ENCODE peak calls at places on chromosomes 13 and 19, in nine cellular contexts. K is lower lobe of right lung, Q is adipocyte, V is psoas muscle, R is cardiac muscle cell, Y is esophagus squamous epithelium, Z is colonic mucosa, O is Karpas-422, J is SJSA1. L is an unnamed sample.

GRCh38 chr13:98264877-98265276 is 87.8 kb upstream of the RNF113B start:
- DNase-seq in R (no peak), K (no peak), V (no peak), Q (no peak), J (no peak), Y (no peak), O (no peak), Z (no peak), L (no peak)

GRCh38 chr13:99355267-99356215 is 48.3 kb upstream of the GPR183 start:
- DNase-seq in K (no peak), Z (no peak), O (no peak), J (peak; percentile 77), V (peak; percentile 30), R (no peak), Y (no peak), Q (no peak), L (no peak)

GRCh38 chr13:43333176-43333575 is 309.8 kb downstream of the DNAJC15 start:
- DNase-seq in O (no peak), J (no peak), V (no peak), Y (no peak), K (no peak), Q (no peak), Z (no peak), R (no peak), L (no peak)

GRCh38 chr13:27170521-27171243 is 929 bp downstream of the USP12 start:
- DNase-seq in Q (peak; percentile 86), R (peak; percentile 79), V (peak; percentile 70), J (peak; percentile 44), Y (no peak), O (peak; percentile 53), K (peak; percentile 63), Z (peak; percentile 50), L (peak; percentile 70)

GRCh38 chr13:48493076-48493765 is 39.7 kb downstream of the RCBTB2 start:
- DNase-seq in V (no peak), Y (no peak), O (peak; percentile 92), J (no peak), Z (no peak), K (no peak), R (no peak), Q (no peak), L (no peak)

GRCh38 chr13:38308736-38309135 is 40.9 kb upstream of the UFM1 start:
- DNase-seq in K (no peak), J (no peak), Z (no peak), O (no peak), V (no peak), R (no peak), Q (peak; percentile 62), Y (no peak), L (no peak)

GRCh38 chr19:43624933-43625332 is 5.5 kb upstream of the ZNF428 start:
- DNase-seq in Y (peak; percentile 10), V (peak; percentile 68), Z (peak; percentile 85), R (peak; percentile 62), J (no peak), O (peak; percentile 97), Q (no peak), K (peak; percentile 82), L (peak; percentile 91)

GRCh38 chr19:43407416-43408005 is 7.2 kb upstream of the TEX101 start:
- DNase-seq in Q (no peak), V (no peak), Z (no peak), O (no peak), Y (no peak), R (no peak), J (no peak), K (no peak), L (no peak)

GRCh38 chr19:17259118-17259780 is 5.3 kb downstream of the USHBP1 start:
- DNase-seq in J (no peak), Q (no peak), Z (no peak), K (no peak), Y (no peak), V (no peak), R (no peak), O (no peak), L (no peak)

GRCh38 chr13:94588575-94588974 is 7.4 kb downstream of the TGDS start:
- DNase-seq in J (no peak), K (no peak), R (no peak), V (no peak), Z (no peak), Y (no peak), Q (no peak), O (no peak), L (no peak)

GRCh38 chr19:45406957-45407375 is 522 bp downstream of the POLR1G start:
- DNase-seq in Q (no peak), O (peak; percentile 66), Z (no peak), J (no peak), Y (no peak), K (no peak), V (no peak), R (no peak), L (no peak)

GRCh38 chr19:48498922-48499321 is 12.7 kb downstream of the LMTK3 start:
- DNase-seq in O (no peak), V (no peak), Z (no peak), J (no peak), Q (no peak), K (no peak), R (no peak), Y (no peak), L (no peak)
- H3K4me3 ChIP-seq in O (no peak overlapping the region), V (no peak overlapping the region), Z (no peak overlapping the region), J (no peak overlapping the region), Q (no peak overlapping the region), K (peak overlapping the region; percentile 3), R (no peak overlapping the region), Y (no peak overlapping the region), L (no peak overlapping the region)

GRCh38 chr13:32385369-32385768 is 42.6 kb downstream of the N4BP2L1 start:
- DNase-seq in V (no peak), K (no peak), O (no peak), Z (no peak), J (no peak), Q (no peak), Y (no peak), R (no peak), L (no peak)

GRCh38 chr13:32381539-32381938 is 46.4 kb downstream of the N4BP2L1 start:
- DNase-seq in O (peak; percentile 49), Q (peak; percentile 40), J (no peak), K (no peak), Z (no peak), Y (no peak), V (no peak), R (peak; percentile 49), L (no peak)

GRCh38 chr13:32384702-32385101 is 43.2 kb downstream of the N4BP2L1 start:
- DNase-seq in Z (no peak), R (no peak), O (no peak), Y (no peak), Q (no peak), K (no peak), J (no peak), V (no peak), L (no peak)

GRCh38 chr13:32383836-32384618 is 43.9 kb downstream of the N4BP2L1 start:
- DNase-seq in J (no peak), O (no peak), V (no peak), Y (no peak), K (no peak), Q (no peak), R (no peak), Z (no peak), L (no peak)
- H3K4me1 ChIP-seq in J (no peaks in the 10 kb centered on the region), O (no peaks in the 10 kb centered on the region), V (no peaks in the 10 kb centered on the region), Y (no peaks in the 10 kb centered on the region), K (no peaks in the 10 kb centered on the region), Q (no peaks in the 10 kb centered on the region), R (no peaks in the 10 kb centered on the region), Z (no peaks in the 10 kb centered on the region), L (no peaks in the 10 kb centered on the region)

GRCh38 chr19:39940221-39940833 is 5.9 kb upstream of the FCGBP start:
- DNase-seq in Y (no peak), K (no peak), Z (no peak), R (no peak), Q (no peak), V (no peak), O (no peak), J (no peak), L (no peak)

GRCh38 chr19:39937792-39938191 is 3.4 kb upstream of the FCGBP start:
- DNase-seq in K (no peak), Z (no peak), Q (no peak), O (no peak), V (no peak), Y (no peak), R (no peak), J (no peak), L (no peak)

GRCh38 chr19:39941151-39941550 is 6.7 kb upstream of the FCGBP start:
- DNase-seq in Y (no peak), J (no peak), V (no peak), K (no peak), Q (no peak), O (no peak), R (no peak), Z (no peak), L (no peak)

GRCh38 chr19:39943586-39943985 is 9.2 kb upstream of the FCGBP start:
- DNase-seq in Z (no peak), O (no peak), R (no peak), J (no peak), V (no peak), Q (no peak), Y (no peak), K (no peak), L (peak; percentile 65)

GRCh38 chr19:39941615-39942507 is 7.4 kb upstream of the FCGBP start:
- DNase-seq in O (peak; percentile 66), K (no peak), Y (no peak), Q (no peak), R (no peak), V (no peak), Z (no peak), J (no peak), L (no peak)
- H3K4me3 ChIP-seq in O (peak overlapping the region; percentile 13), K (peak overlapping the region; percentile 24), Y (no peak overlapping the region), Q (no peak overlapping the region), R (no peak overlapping the region), V (no peak overlapping the region), Z (no peak overlapping the region), J (no peak overlapping the region), L (no peak overlapping the region)

GRCh38 chr19:46863818-46864629 is 3.2 kb downstream of the ARHGAP35 start:
- DNase-seq in O (no peak), K (peak; percentile 70), V (no peak), Y (no peak), Z (no peak), J (peak; percentile 74), Q (peak; percentile 87), R (peak; percentile 36), L (peak; percentile 36)

GRCh38 chr19:46862974-46863632 is 2.3 kb downstream of the ARHGAP35 start:
- DNase-seq in R (peak; percentile 8), Y (no peak), O (peak; percentile 61), Z (no peak), V (no peak), J (no peak), Q (peak; percentile 38), K (no peak), L (no peak)

GRCh38 chr19:46861691-46862503 is 1.1 kb downstream of the ARHGAP35 start:
- DNase-seq in Y (no peak), K (no peak), Z (peak; percentile 53), O (peak; percentile 60), Q (peak; percentile 42), R (peak; percentile 63), J (no peak), V (peak; percentile 56), L (no peak)

GRCh38 chr19:46860846-46861690 is at the start of gene ARHGAP35:
- DNase-seq in K (peak; percentile 66), O (peak; percentile 65), J (no peak), Q (peak; percentile 92), V (peak; percentile 56), Y (no peak), Z (peak; percentile 51), R (no peak), L (peak; percentile 68)

DNA sequence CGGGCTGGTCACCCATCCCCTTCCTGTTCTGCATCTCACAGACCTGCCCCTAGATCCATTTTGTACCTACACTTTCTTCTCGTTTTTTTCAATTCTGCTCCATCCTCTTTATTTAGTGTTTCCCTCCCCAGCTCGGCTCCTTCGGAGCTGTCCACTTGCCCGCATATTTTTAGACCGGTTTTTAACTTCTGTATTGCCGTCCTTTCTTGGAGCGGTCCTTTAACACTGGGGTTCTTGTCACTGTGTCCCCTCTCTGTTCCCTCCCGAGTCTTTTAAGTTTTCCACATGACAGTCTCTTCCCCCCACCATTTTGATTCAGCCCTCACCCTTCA is 1.7 kb downstream of the ARHGAP35 start:
- DNase-seq in R (peak; percentile 39), Q (peak; percentile 55), Y (no peak), V (no peak), K (no peak), O (no peak), J (no peak), Z (no peak), L (peak; percentile 25)
- H3K4me1 ChIP-seq in R (peaks cover 31% of the 10 kb centered on the region), Q (peaks cover 56% of the 10 kb centered on the region), Y (peaks cover 73% of the 10 kb centered on the region), V (peaks cover 62% of the 10 kb centered on the region), K (peaks cover 69% of the 10 kb centered on the region), O (peaks cover 63% of the 10 kb centered on the region), J (peaks cover 63% of the 10 kb centered on the region), Z (peaks cover 12% of the 10 kb centered on the region), L (peaks cover 49% of the 10 kb centered on the region)